ENCODE peak calls at places on chromosomes 5 and 9, in four cellular contexts. U, K, N and G are unnamed samples.

GRCh38 chr5:177421046-177421798 is 5.3 kb upstream of the GRK6 start:
- DNase-seq in U (no peak), K (no peak), N (no peak), G (no peak)

GRCh38 chr9:126430124-126430523 is 103.5 kb downstream of the MVB12B start:
- DNase-seq in U (no peak), K (no peak), N (no peak), G (no peak)

GRCh38 chr9:68496356-68496755 is 44.3 kb downstream of the TMEM252 start:
- DNase-seq in U (no peak), K (no peak), N (no peak), G (no peak)

GRCh38 chr5:67303356-67303755 is 106.8 kb upstream of the CD180 start:
- DNase-seq in U (no peak), K (no peak), N (no peak), G (no peak)

GRCh38 chr9:122463828-122464632 is 13.7 kb downstream of the OR1J1 start:
- DNase-seq in U (peak; percentile 69), K (peak; percentile 26), N (peak; percentile 45), G (no peak)

GRCh38 chr9:134130503-134131375 is 5.1 kb upstream of the WDR5 start:
- DNase-seq in U (peak; percentile 35), K (no peak), N (no peak), G (no peak)

GRCh38 chr5:115136294-115136693 is 33.4 kb downstream of the TRIM36 start:
- DNase-seq in U (no peak), K (no peak), N (no peak), G (no peak)

GRCh38 chr9:121528642-121529041 is 29.0 kb upstream of the GGTA1 start:
- DNase-seq in U (no peak), K (no peak), N (no peak), G (no peak)

GRCh38 chr5:59483971-59484472 is 409.5 kb downstream of the PDE4D start:
- DNase-seq in U (no peak), K (no peak), N (no peak), G (no peak)

GRCh38 chr9:127290666-127291065 is 26.1 kb downstream of the GARNL3 start:
- DNase-seq in U (no peak), K (no peak), N (no peak), G (no peak)

GRCh38 chr5:110435207-110435606 is 291.3 kb downstream of the TMEM232 start:
- DNase-seq in U (no peak), K (no peak), N (no peak), G (no peak)

GRCh38 chr5:165321912-165322311 is 1816.5 kb downstream of the MAT2B start:
- DNase-seq in U (no peak), K (no peak), N (no peak), G (no peak)

GRCh38 chr9:110099236-110099741 is 108.7 kb downstream of the C9orf152 start:
- DNase-seq in U (no peak), K (no peak), N (no peak), G (no peak)
- TF ChIP-seq TARDBP in U (no peak), K (no peak), N (no peak), G (no peak)

GRCh38 chr9:79579624-79580023 is 7.9 kb downstream of the TLE4 start:
- DNase-seq in U (no peak), K (no peak), N (no peak), G (no peak)

GRCh38 chr9:79583957-79584654 is 12.3 kb downstream of the TLE4 start:
- DNase-seq in U (no peak), K (no peak), N (no peak), G (no peak)

GRCh38 chr9:79581388-79581787 is 9.6 kb downstream of the TLE4 start:
- DNase-seq in U (no peak), K (no peak), N (no peak), G (no peak)

GRCh38 chr9:79580065-79580464 is 8.3 kb downstream of the TLE4 start:
- DNase-seq in U (no peak), K (no peak), N (no peak), G (no peak)

GRCh38 chr9:79581794-79582193 is 10.0 kb downstream of the TLE4 start:
- DNase-seq in U (peak; percentile 41), K (no peak), N (no peak), G (no peak)
- TF ChIP-seq TARDBP in U (no peak), K (no peak), N (no peak), G (no peak)

DNA sequence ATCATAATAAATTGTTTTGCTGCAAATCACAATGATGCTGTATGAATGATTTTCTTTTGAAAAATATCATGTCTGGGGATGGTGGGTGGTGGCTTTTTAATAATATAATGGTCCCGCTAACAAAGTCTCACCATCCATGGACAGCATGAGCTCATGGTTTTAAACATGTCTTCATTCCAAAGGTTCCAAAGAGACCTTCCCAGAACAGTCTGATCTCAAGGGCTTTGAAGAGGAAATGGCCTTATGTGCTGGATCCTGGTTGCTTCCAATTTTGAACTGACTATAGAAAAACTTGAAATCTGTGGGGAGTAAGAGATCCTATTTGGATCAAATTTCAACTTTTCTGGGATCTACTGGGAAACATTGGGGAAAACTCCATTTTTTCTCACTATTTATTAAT is 121.8 kb downstream of the ADAMTS12 start:
- DNase-seq in U (no peak), K (no peak), N (no peak), G (no peak)
- TF ChIP-seq TARDBP in U (no peak), K (no peak), N (no peak), G (no peak)

DNA sequence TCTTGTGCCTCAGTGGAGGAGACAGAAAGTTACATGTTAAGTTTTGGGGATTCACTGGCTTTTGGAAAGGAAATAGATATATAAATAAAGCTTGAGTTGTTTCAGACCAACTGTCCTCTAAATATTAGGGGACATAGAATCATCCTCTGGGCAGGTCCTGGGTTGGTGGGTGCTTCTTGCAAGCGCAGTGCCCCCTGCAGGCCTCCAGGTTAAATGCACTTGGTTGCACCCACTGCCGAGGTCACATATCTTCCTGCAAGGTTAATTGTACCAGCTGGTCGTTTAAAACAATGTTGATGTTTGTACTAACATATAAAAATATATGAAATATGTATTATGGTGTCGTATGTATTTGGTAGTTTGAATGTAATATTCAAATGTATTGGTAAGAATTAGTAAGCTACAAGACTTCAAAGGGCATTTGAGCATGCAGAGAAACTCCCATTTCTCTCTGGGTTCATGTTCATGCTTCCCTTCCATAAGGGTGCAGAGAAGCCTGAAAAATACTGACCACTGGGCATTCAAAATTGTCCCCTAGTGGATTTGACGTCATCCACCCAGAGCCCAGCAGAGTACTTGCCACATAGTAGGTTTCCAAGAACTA is 87.0 kb downstream of the ZNF618 start:
- DNase-seq in U (peak; percentile 28), K (peak; percentile 78), N (no peak), G (peak; percentile 66)
- TF ChIP-seq TARDBP in U (no peak), K (no peak), N (no peak), G (no peak)

GRCh38 chr5:1515311-1515920 is 8.3 kb downstream of the LPCAT1 start:
- DNase-seq in U (no peak), K (peak; percentile 60), N (no peak), G (no peak)

GRCh38 chr5:1516615-1517601 is 6.9 kb downstream of the LPCAT1 start:
- DNase-seq in U (peak; percentile 16), K (no peak), N (no peak), G (no peak)

GRCh38 chr5:1515921-1516571 is 7.7 kb downstream of the LPCAT1 start:
- DNase-seq in U (peak; percentile 67), K (no peak), N (no peak), G (no peak)

GRCh38 chr5:1519631-1520141 is 4.1 kb downstream of the LPCAT1 start:
- DNase-seq in U (no peak), K (no peak), N (no peak), G (no peak)

DNA sequence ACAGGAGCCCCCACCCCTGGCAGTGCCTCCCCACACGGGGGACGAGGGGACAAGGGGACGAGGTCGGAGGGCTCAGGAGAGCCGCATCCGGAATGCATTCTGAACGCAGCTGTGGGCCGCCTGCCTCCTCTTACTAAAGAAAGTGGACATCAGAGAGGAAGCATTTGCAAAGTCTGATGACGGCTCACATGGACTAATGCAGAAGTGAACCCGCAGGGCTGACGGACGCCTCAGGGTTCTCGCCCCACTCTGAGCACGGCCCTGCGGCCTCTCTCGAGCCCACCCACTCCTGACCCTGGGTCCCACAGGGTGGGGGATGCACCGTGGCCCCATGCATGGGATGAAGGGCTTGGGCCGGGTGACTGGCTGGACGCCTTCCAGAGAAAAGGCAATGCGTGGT is 5.9 kb downstream of the LPCAT1 start:
- DNase-seq in U (no peak), K (no peak), N (no peak), G (no peak)
- TF ChIP-seq TARDBP in U (no peak), K (no peak), N (no peak), G (no peak)

GRCh38 chr5:179536676-179537075 is 13.7 kb upstream of the RUFY1 start:
- DNase-seq in U (no peak), K (no peak), N (no peak), G (no peak)

GRCh38 chr5:179533024-179533423 is 17.3 kb upstream of the RUFY1 start:
- DNase-seq in U (no peak), K (no peak), N (no peak), G (no peak)

GRCh38 chr5:179530069-179530998 is 20.0 kb upstream of the RUFY1 start:
- DNase-seq in U (no peak), K (peak; percentile 51), N (no peak), G (no peak)

GRCh38 chr5:179534431-179534830 is 15.9 kb upstream of the RUFY1 start:
- DNase-seq in U (peak; percentile 19), K (no peak), N (no peak), G (no peak)

DNA sequence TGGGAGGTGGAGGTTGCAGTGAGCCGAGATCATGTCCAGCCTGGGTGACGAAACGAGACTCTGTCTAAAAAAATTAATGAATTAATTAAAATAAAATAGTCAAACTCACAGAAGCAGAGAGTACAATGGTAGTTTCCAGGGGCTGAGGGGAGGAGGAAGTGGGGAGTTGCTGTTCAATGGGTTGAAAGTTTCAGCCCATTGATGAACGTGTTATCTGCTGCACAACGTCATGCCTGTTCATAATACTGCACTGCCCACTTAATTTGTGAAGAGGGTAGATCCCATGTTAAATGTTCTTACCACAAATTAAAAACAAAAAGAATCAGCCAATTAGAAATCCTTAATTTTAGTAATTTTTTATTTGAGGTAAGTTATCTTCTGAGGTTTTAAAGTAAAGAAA is 16.4 kb upstream of the RUFY1 start:
- DNase-seq in U (no peak), K (no peak), N (no peak), G (no peak)
- TF ChIP-seq TARDBP in U (no peak), K (no peak), N (no peak), G (no peak)

DNA sequence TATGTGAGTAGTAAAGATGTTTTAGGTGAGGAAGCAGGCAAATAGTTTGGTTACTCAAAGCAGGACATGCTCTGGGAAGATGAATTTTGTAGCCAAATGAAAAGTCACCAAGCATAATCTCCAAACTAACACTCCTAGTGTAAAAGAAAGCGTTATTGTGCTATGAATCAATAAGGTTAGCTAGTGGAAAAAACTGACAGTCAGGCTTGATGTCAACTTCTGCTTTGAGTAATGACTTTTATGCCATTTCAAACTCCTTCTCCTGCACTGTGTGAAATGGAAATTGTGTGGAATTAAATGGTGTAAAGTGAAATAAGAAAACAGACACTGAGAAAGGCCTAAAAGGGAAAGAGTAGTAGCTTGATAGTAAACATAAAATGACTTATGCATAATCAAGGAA is 637.2 kb upstream of the DMAC1 start:
- DNase-seq in U (no peak), K (no peak), N (no peak), G (no peak)
- TF ChIP-seq TARDBP in U (no peak), K (no peak), N (no peak), G (no peak)

GRCh38 chr5:127696688-127697087 is 6.5 kb upstream of the CCDC192 start:
- DNase-seq in U (no peak), K (no peak), N (no peak), G (no peak)

GRCh38 chr5:127697894-127698600 is 5.1 kb upstream of the CCDC192 start:
- DNase-seq in U (no peak), K (no peak), N (no peak), G (no peak)

GRCh38 chr5:127700237-127700766 is 2.9 kb upstream of the CCDC192 start:
- DNase-seq in U (no peak), K (no peak), N (no peak), G (no peak)

GRCh38 chr5:127702434-127702833 is 757 bp upstream of the CCDC192 start:
- DNase-seq in U (no peak), K (no peak), N (no peak), G (no peak)

GRCh38 chr5:127699416-127699815 is 3.8 kb upstream of the CCDC192 start:
- DNase-seq in U (no peak), K (no peak), N (no peak), G (no peak)
- TF ChIP-seq TARDBP in U (no peak), K (no peak), N (no peak), G (no peak)